ENCODE peak calls at places on chromosomes 6 and 20, in ten cellular contexts. One of them, this sample, is unnamed.

GRCh38 chr6:149347067-149347466 is 29.6 kb downstream of the TAB2 start:
- DNase-seq in heart left ventricle: no peak
- DNase-seq in DND-41: no peak
- DNase-seq in Peyer's patch: no peak
- DNase-seq in AG09309: peak; percentile 25
- DNase-seq in tibial nerve: no peak
- DNase-seq in CD8-positive, alpha-beta T cell: no peak
- DNase-seq in suprapubic skin: no peak
- DNase-seq in sigmoid colon: no peak
- DNase-seq in stomach: no peak
- DNase-seq in this sample: no peak

GRCh38 chr6:169913096-169913615 is 161.7 kb downstream of the ERMARD start:
- DNase-seq in heart left ventricle: no peak
- DNase-seq in DND-41: peak; percentile 36
- DNase-seq in Peyer's patch: no peak
- DNase-seq in AG09309: no peak
- DNase-seq in tibial nerve: no peak
- DNase-seq in CD8-positive, alpha-beta T cell: no peak
- DNase-seq in suprapubic skin: no peak
- DNase-seq in sigmoid colon: no peak
- DNase-seq in stomach: no peak
- DNase-seq in this sample: no peak

GRCh38 chr6:25504661-25505060 is 147.4 kb upstream of the SCGN start:
- DNase-seq in heart left ventricle: no peak
- DNase-seq in DND-41: no peak
- DNase-seq in Peyer's patch: no peak
- DNase-seq in AG09309: no peak
- DNase-seq in tibial nerve: no peak
- DNase-seq in CD8-positive, alpha-beta T cell: no peak
- DNase-seq in suprapubic skin: no peak
- DNase-seq in sigmoid colon: no peak
- DNase-seq in stomach: no peak
- DNase-seq in this sample: no peak

GRCh38 chr6:39590994-39591393 is 134.2 kb downstream of the KIF6 start:
- DNase-seq in heart left ventricle: no peak
- DNase-seq in DND-41: no peak
- DNase-seq in Peyer's patch: no peak
- DNase-seq in AG09309: no peak
- DNase-seq in tibial nerve: no peak
- DNase-seq in CD8-positive, alpha-beta T cell: no peak
- DNase-seq in suprapubic skin: no peak
- DNase-seq in sigmoid colon: no peak
- DNase-seq in stomach: no peak
- DNase-seq in this sample: no peak

GRCh38 chr20:40711078-40711477 is 22.0 kb upstream of the MAFB start:
- DNase-seq in heart left ventricle: no peak
- DNase-seq in DND-41: no peak
- DNase-seq in Peyer's patch: no peak
- DNase-seq in AG09309: no peak
- DNase-seq in tibial nerve: no peak
- DNase-seq in CD8-positive, alpha-beta T cell: no peak
- DNase-seq in suprapubic skin: no peak
- DNase-seq in sigmoid colon: no peak
- DNase-seq in stomach: no peak
- DNase-seq in this sample: no peak

GRCh38 chr20:62430311-62430853 is 3.0 kb upstream of the RBBP8NL start:
- DNase-seq in heart left ventricle: no peak
- DNase-seq in DND-41: no peak
- DNase-seq in Peyer's patch: no peak
- DNase-seq in AG09309: no peak
- DNase-seq in tibial nerve: no peak
- DNase-seq in CD8-positive, alpha-beta T cell: no peak
- DNase-seq in suprapubic skin: no peak
- DNase-seq in sigmoid colon: no peak
- DNase-seq in stomach: peak; percentile 60
- DNase-seq in this sample: no peak

GRCh38 chr6:108820011-108820410 is 28.2 kb upstream of the ARMC2 start:
- DNase-seq in heart left ventricle: no peak
- DNase-seq in DND-41: no peak
- DNase-seq in Peyer's patch: no peak
- DNase-seq in AG09309: no peak
- DNase-seq in tibial nerve: no peak
- DNase-seq in CD8-positive, alpha-beta T cell: no peak
- DNase-seq in suprapubic skin: no peak
- DNase-seq in sigmoid colon: no peak
- DNase-seq in stomach: no peak
- DNase-seq in this sample: no peak

GRCh38 chr6:44593539-44593944 is 206.0 kb downstream of the CDC5L start:
- DNase-seq in heart left ventricle: peak; percentile 32
- DNase-seq in DND-41: peak; percentile 75
- DNase-seq in Peyer's patch: no peak
- DNase-seq in AG09309: no peak
- DNase-seq in tibial nerve: peak; percentile 66
- DNase-seq in CD8-positive, alpha-beta T cell: peak; percentile 68
- DNase-seq in suprapubic skin: no peak
- DNase-seq in sigmoid colon: no peak
- DNase-seq in stomach: peak; percentile 29
- DNase-seq in this sample: no peak

GRCh38 chr6:63764318-63764916 is 128.8 kb downstream of the PHF3 start:
- DNase-seq in heart left ventricle: no peak
- DNase-seq in DND-41: no peak
- DNase-seq in Peyer's patch: no peak
- DNase-seq in AG09309: no peak
- DNase-seq in tibial nerve: no peak
- DNase-seq in CD8-positive, alpha-beta T cell: no peak
- DNase-seq in suprapubic skin: no peak
- DNase-seq in sigmoid colon: no peak
- DNase-seq in stomach: no peak
- DNase-seq in this sample: no peak

GRCh38 chr6:1525364-1526038 is 84.2 kb upstream of the FOXC1 start:
- DNase-seq in heart left ventricle: no peak
- DNase-seq in DND-41: no peak
- DNase-seq in Peyer's patch: no peak
- DNase-seq in AG09309: no peak
- DNase-seq in tibial nerve: no peak
- DNase-seq in CD8-positive, alpha-beta T cell: no peak
- DNase-seq in suprapubic skin: no peak
- DNase-seq in sigmoid colon: no peak
- DNase-seq in stomach: no peak
- DNase-seq in this sample: no peak

GRCh38 chr6:139764498-139764986 is 390.1 kb upstream of the CITED2 start:
- DNase-seq in heart left ventricle: peak; percentile 40
- DNase-seq in DND-41: no peak
- DNase-seq in Peyer's patch: no peak
- DNase-seq in AG09309: peak; percentile 93
- DNase-seq in tibial nerve: peak; percentile 55
- DNase-seq in CD8-positive, alpha-beta T cell: no peak
- DNase-seq in suprapubic skin: no peak
- DNase-seq in sigmoid colon: no peak
- DNase-seq in stomach: no peak
- DNase-seq in this sample: peak; percentile 33

DNA sequence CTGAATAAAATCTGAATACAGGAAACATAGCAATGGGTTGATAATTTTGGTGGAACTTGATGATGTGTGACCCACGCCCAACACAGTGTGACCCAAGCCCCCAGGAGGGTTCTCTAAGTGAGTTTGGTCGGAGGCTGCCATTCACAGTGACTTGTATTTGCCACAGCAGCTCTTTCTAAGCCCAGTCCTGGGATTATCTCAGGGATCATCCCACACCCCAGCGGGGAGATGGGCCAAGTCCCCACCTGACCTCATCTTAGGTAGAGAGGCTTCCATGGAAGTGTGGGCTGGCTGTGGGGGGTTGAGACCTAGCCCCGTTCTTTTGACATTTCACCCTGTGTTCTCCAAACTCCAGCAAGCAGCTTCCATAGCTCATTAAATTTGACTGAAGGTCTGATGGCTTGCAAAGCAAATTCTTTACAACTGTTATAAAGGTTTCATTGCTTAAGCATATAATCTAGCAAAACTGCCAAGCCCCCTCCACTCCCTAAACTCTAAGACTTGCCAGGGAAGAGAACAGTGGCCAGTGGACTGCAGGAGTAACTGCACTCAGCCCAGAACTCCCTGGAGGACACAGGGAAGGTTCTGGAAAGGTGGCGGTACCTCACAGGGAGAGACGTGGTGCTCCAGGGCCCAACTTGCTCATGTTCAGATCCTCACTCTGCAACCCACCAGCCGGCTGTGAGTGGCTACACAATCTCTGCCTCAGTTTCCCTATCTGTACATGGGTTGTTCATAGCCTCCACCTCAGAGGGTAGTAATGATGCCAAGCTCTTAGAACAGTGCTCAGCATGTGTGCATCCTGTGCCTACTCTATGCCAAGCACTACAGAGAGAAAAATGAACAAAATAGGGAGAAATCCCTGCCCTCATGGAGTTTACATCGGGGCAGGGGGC is 1.0 kb upstream of the PCK1 start:
- DNase-seq in heart left ventricle: no peak
- DNase-seq in DND-41: no peak
- DNase-seq in Peyer's patch: no peak
- DNase-seq in AG09309: no peak
- DNase-seq in tibial nerve: no peak
- DNase-seq in CD8-positive, alpha-beta T cell: no peak
- DNase-seq in suprapubic skin: no peak
- DNase-seq in sigmoid colon: no peak
- DNase-seq in stomach: no peak
- DNase-seq in this sample: no peak
- H3K4me3 ChIP-seq in heart left ventricle: no peak overlapping the region
- H3K4me3 ChIP-seq in DND-41: no peak overlapping the region
- H3K4me3 ChIP-seq in Peyer's patch: no peak overlapping the region
- H3K4me3 ChIP-seq in AG09309: no peak overlapping the region
- H3K4me3 ChIP-seq in tibial nerve: no peak overlapping the region
- H3K4me3 ChIP-seq in CD8-positive, alpha-beta T cell: no peak overlapping the region
- H3K4me3 ChIP-seq in suprapubic skin: no peak overlapping the region
- H3K4me3 ChIP-seq in sigmoid colon: no peak overlapping the region
- H3K4me3 ChIP-seq in stomach: no peak overlapping the region
- H3K4me3 ChIP-seq in this sample: no peak overlapping the region

DNA sequence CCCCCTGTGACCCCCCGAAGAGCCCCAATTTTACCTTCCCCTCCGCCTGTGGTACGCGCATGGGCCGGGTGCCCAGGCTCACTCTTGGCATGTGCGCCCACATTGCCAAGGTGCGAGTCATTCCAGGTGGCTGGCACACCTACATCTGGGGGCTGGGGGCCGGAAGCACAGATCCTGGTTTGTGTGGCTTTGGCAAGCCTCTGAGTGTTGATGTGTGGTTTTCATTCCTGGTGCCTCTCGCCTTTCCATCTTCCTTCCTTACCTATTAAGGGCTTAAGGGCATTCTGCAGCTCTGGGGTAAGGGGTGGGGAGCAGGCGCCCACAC is 380 bp upstream of the RNF39 start:
- DNase-seq in heart left ventricle: no peak
- DNase-seq in DND-41: no peak
- DNase-seq in Peyer's patch: no peak
- DNase-seq in AG09309: no peak
- DNase-seq in tibial nerve: no peak
- DNase-seq in CD8-positive, alpha-beta T cell: no peak
- DNase-seq in suprapubic skin: no peak
- DNase-seq in sigmoid colon: no peak
- DNase-seq in stomach: peak; percentile 75
- DNase-seq in this sample: peak; percentile 89
- TF ChIP-seq CTCF in heart left ventricle: no peak
- TF ChIP-seq CTCF in DND-41: no peak
- TF ChIP-seq CTCF in Peyer's patch: no peak
- TF ChIP-seq CTCF in AG09309: no peak
- TF ChIP-seq CTCF in tibial nerve: no peak
- TF ChIP-seq CTCF in CD8-positive, alpha-beta T cell: no peak
- TF ChIP-seq CTCF in suprapubic skin: no peak
- TF ChIP-seq CTCF in sigmoid colon: no peak
- TF ChIP-seq CTCF in stomach: no peak
- TF ChIP-seq CTCF in this sample: no peak

GRCh38 chr20:63739129-63740069 is at the start of gene SLC2A4RG:
- DNase-seq in heart left ventricle: peak; percentile 87
- DNase-seq in DND-41: peak; percentile 75
- DNase-seq in Peyer's patch: peak; percentile 88
- DNase-seq in AG09309: no peak
- DNase-seq in tibial nerve: peak; percentile 38
- DNase-seq in CD8-positive, alpha-beta T cell: peak; percentile 84
- DNase-seq in suprapubic skin: peak; percentile 81
- DNase-seq in sigmoid colon: peak; percentile 89
- DNase-seq in stomach: peak; percentile 84
- DNase-seq in this sample: peak; percentile 93

GRCh38 chr20:63738687-63739128 is 868 bp upstream of the SLC2A4RG start:
- DNase-seq in heart left ventricle: peak; percentile 76
- DNase-seq in DND-41: peak; percentile 34
- DNase-seq in Peyer's patch: peak; percentile 82
- DNase-seq in AG09309: no peak
- DNase-seq in tibial nerve: peak; percentile 31
- DNase-seq in CD8-positive, alpha-beta T cell: no peak
- DNase-seq in suprapubic skin: peak; percentile 87
- DNase-seq in sigmoid colon: peak; percentile 89
- DNase-seq in stomach: peak; percentile 80
- DNase-seq in this sample: peak; percentile 95

GRCh38 chr20:63736893-63737689 is 627 bp downstream of the LIME1 start:
- DNase-seq in heart left ventricle: no peak
- DNase-seq in DND-41: peak; percentile 41
- DNase-seq in Peyer's patch: peak; percentile 61
- DNase-seq in AG09309: no peak
- DNase-seq in tibial nerve: no peak
- DNase-seq in CD8-positive, alpha-beta T cell: peak; percentile 85
- DNase-seq in suprapubic skin: no peak
- DNase-seq in sigmoid colon: peak; percentile 71
- DNase-seq in stomach: no peak
- DNase-seq in this sample: peak; percentile 86

GRCh38 chr20:63737690-63737939 is 1.2 kb downstream of the LIME1 start:
- DNase-seq in heart left ventricle: no peak
- DNase-seq in DND-41: no peak
- DNase-seq in Peyer's patch: no peak
- DNase-seq in AG09309: no peak
- DNase-seq in tibial nerve: no peak
- DNase-seq in CD8-positive, alpha-beta T cell: no peak
- DNase-seq in suprapubic skin: no peak
- DNase-seq in sigmoid colon: no peak
- DNase-seq in stomach: no peak
- DNase-seq in this sample: no peak

GRCh38 chr20:63737940-63738686 is 1.5 kb upstream of the SLC2A4RG start:
- DNase-seq in heart left ventricle: no peak
- DNase-seq in DND-41: no peak
- DNase-seq in Peyer's patch: peak; percentile 82
- DNase-seq in AG09309: no peak
- DNase-seq in tibial nerve: no peak
- DNase-seq in CD8-positive, alpha-beta T cell: peak; percentile 70
- DNase-seq in suprapubic skin: peak; percentile 79
- DNase-seq in sigmoid colon: peak; percentile 75
- DNase-seq in stomach: no peak
- DNase-seq in this sample: no peak
- H3K4me3 ChIP-seq in heart left ventricle: no peak overlapping the region
- H3K4me3 ChIP-seq in DND-41: no peak overlapping the region
- H3K4me3 ChIP-seq in Peyer's patch: peak overlapping the region; percentile 43
- H3K4me3 ChIP-seq in AG09309: no peak overlapping the region
- H3K4me3 ChIP-seq in tibial nerve: peak overlapping the region; percentile 7
- H3K4me3 ChIP-seq in CD8-positive, alpha-beta T cell: peak overlapping the region; percentile 80
- H3K4me3 ChIP-seq in suprapubic skin: peak overlapping the region; percentile 53
- H3K4me3 ChIP-seq in sigmoid colon: no peak overlapping the region
- H3K4me3 ChIP-seq in stomach: peak overlapping the region; percentile 44
- H3K4me3 ChIP-seq in this sample: no peak overlapping the region

DNA sequence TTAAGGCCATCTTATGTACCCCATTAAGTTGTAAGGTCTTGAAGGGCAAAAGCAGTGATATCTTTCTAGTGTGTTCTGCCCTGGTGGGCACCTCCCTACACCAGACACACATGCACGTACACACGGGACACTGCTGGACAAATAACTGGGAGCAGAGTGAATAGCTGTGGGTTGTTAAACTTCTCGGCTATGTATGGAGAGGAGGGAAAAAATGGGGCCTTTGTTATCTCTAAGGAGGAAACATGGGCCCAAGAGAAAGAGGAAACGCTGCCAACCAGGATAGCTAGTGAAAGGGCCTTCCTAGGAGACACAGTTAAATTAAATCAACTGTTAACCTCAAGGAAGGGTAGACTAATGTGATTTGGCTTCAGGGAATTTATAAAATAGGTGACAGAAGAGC is 169.7 kb downstream of the MYLK4 start:
- DNase-seq in heart left ventricle: no peak
- DNase-seq in DND-41: no peak
- DNase-seq in Peyer's patch: no peak
- DNase-seq in AG09309: no peak
- DNase-seq in tibial nerve: no peak
- DNase-seq in CD8-positive, alpha-beta T cell: no peak
- DNase-seq in suprapubic skin: no peak
- DNase-seq in sigmoid colon: no peak
- DNase-seq in stomach: no peak
- DNase-seq in this sample: no peak
- TF ChIP-seq CTCF in heart left ventricle: no peak
- TF ChIP-seq CTCF in DND-41: no peak
- TF ChIP-seq CTCF in Peyer's patch: no peak
- TF ChIP-seq CTCF in AG09309: no peak
- TF ChIP-seq CTCF in tibial nerve: no peak
- TF ChIP-seq CTCF in CD8-positive, alpha-beta T cell: no peak
- TF ChIP-seq CTCF in suprapubic skin: no peak
- TF ChIP-seq CTCF in sigmoid colon: no peak
- TF ChIP-seq CTCF in stomach: no peak
- TF ChIP-seq CTCF in this sample: no peak